ENCODE peak calls at places on chromosomes 3 and 15, in five cellular contexts. B is stimulated activated CD4-positive, alpha-beta T cell treated with anti-CD3 and anti-CD28 coated beads, Interleukin-2, amount 100 ng/mL, for 48 hours; O is iris pigment epithelial cell; L is CD8-positive, alpha-beta T cell; A is C1 segment of cervical spinal cord. C is an unnamed sample.

GRCh38 chr3:99394831-99395733 is 243.3 kb upstream of the COL8A1 start:
- DNase-seq in B (no peak), O (peak; percentile 94), L (no peak), A (no peak), C (no peak)

GRCh38 chr3:104885214-104885814 is 481.4 kb upstream of the ALCAM start:
- DNase-seq in B (no peak), O (peak; percentile 64), L (no peak), A (no peak), C (no peak)

GRCh38 chr15:78223396-78224023 is 10.9 kb downstream of the ACSBG1 start:
- DNase-seq in B (no peak), O (no peak), L (no peak), A (no peak), C (no peak)

GRCh38 chr15:41801850-41802455 is 25.9 kb upstream of the JMJD7 start:
- DNase-seq in B (no peak), O (peak; percentile 60), L (no peak), A (no peak), C (no peak)

GRCh38 chr3:60189304-60189703 is 1061.9 kb downstream of the FHIT start:
- DNase-seq in B (no peak), O (no peak), L (no peak), A (no peak), C (no peak)

GRCh38 chr3:25663324-25664065 is 1.2 kb downstream of the TOP2B start:
- DNase-seq in B (peak; percentile 4), O (peak; percentile 28), L (no peak), A (no peak), C (peak; percentile 73)

GRCh38 chr15:67076147-67076843 is 10.9 kb downstream of the SMAD3 start:
- DNase-seq in B (no peak), O (peak; percentile 93), L (no peak), A (no peak), C (no peak)

GRCh38 chr3:64163755-64164148 is 61.5 kb downstream of the PRICKLE2 start:
- DNase-seq in B (no peak), O (peak; percentile 92), L (no peak), A (no peak), C (no peak)

GRCh38 chr3:195075941-195076875 is 194.8 kb downstream of the XXYLT1 start:
- DNase-seq in B (no peak), O (no peak), L (no peak), A (no peak), C (no peak)

GRCh38 chr3:61848885-61849284 is 287.5 kb downstream of the PTPRG start:
- DNase-seq in B (no peak), O (peak; percentile 64), L (no peak), A (no peak), C (no peak)

GRCh38 chr15:71103102-71103676 is 12.1 kb upstream of the THSD4 start:
- DNase-seq in B (no peak), O (peak; percentile 77), L (no peak), A (no peak), C (no peak)

GRCh38 chr3:13867727-13868126 is 12.1 kb downstream of the WNT7A start:
- DNase-seq in B (no peak), O (no peak), L (no peak), A (peak; percentile 15), C (no peak)

GRCh38 chr3:177300039-177300833 is 103.0 kb upstream of the TBL1XR1 start:
- DNase-seq in B (no peak), O (peak; percentile 78), L (no peak), A (no peak), C (no peak)

GRCh38 chr3:64457811-64458210 is 230.0 kb downstream of the ADAMTS9 start:
- DNase-seq in B (no peak), O (no peak), L (no peak), A (no peak), C (no peak)